ENCODE peak calls at places on chromosomes 16 and 17, in nine cellular contexts. H is KG1; L is HT1080; X is Ammon's horn; Q is ecto neural progenitor cell; B is NCI-H82; Y is T-helper 1 cell; Z is stimulated activated CD8-positive, alpha-beta memory T cell treated with anti-CD3 and anti-CD28 coated beads, Interleukin-15, amount 100 ng/mL, for 4 hours; C is cerebellar cortex. W is an unnamed sample.

GRCh38 chr17:78953356-78954350 is 26.1 kb downstream of the LGALS3BP start:
- DNase-seq in H (no peak), L (no peak), X (no peak), Q (peak), B (peak), Y (no peak), Z (no peak), C (peak), W (no peak)

GRCh38 chr16:71412270-71413160 is 29.3 kb downstream of the TLE7 start:
- DNase-seq in H (peak), L (peak), X (peak), Q (peak), B (peak), Y (peak), Z (no peak), C (peak), W (peak)

GRCh38 chr16:85436636-85437160 is 176.4 kb upstream of the GSE1 start:
- DNase-seq in H (no peak), L (no peak), X (no peak), Q (peak), B (peak), Y (no peak), Z (no peak), C (no peak), W (no peak)

GRCh38 chr17:8506145-8506544 is 70.5 kb downstream of the NDEL1 start:
- DNase-seq in H (no peak), L (no peak), X (no peak), Q (no peak), B (no peak), Y (no peak), Z (no peak), C (no peak), W (peak)

GRCh38 chr16:51845586-51845985 is 694.5 kb upstream of the SALL1 start:
- DNase-seq in H (no peak), L (no peak), X (no peak), Q (no peak), B (no peak), Y (no peak), Z (no peak), C (no peak), W (no peak)

GRCh38 chr16:85291302-85292148 is 179.3 kb upstream of the CIBAR2 start:
- DNase-seq in H (no peak), L (no peak), X (peak), Q (peak), B (no peak), Y (no peak), Z (no peak), C (no peak), W (no peak)

GRCh38 chr16:50509521-50510341 is 38.5 kb upstream of the NKD1 start:
- DNase-seq in H (no peak), L (peak), X (peak), Q (peak), B (peak), Y (peak), Z (no peak), C (peak), W (peak)

GRCh38 chr17:68698761-68699160 is 97.6 kb upstream of the FAM20A start:
- DNase-seq in H (no peak), L (no peak), X (peak), Q (no peak), B (no peak), Y (no peak), Z (no peak), C (no peak), W (no peak)

GRCh38 chr16:57531253-57531575 is 5.2 kb downstream of the CCDC102A start:
- DNase-seq in H (no peak), L (no peak), X (no peak), Q (no peak), B (no peak), Y (no peak), Z (no peak), C (no peak), W (no peak)

GRCh38 chr17:71237903-71238538 is 882.8 kb upstream of the SOX9 start:
- DNase-seq in H (no peak), L (peak), X (peak), Q (no peak), B (no peak), Y (no peak), Z (no peak), C (peak), W (no peak)

GRCh38 chr17:58052951-58053715 is 30.1 kb upstream of the DYNLL2 start:
- DNase-seq in H (no peak), L (no peak), X (peak), Q (no peak), B (no peak), Y (no peak), Z (no peak), C (no peak), W (no peak)

GRCh38 chr16:19559242-19559910 is 3.9 kb downstream of the VPS35L start:
- DNase-seq in H (peak), L (peak), X (peak), Q (no peak), B (peak), Y (peak), Z (no peak), C (peak), W (no peak)

GRCh38 chr17:37212184-37212583 is 163.6 kb upstream of the C17orf78 start:
- DNase-seq in H (no peak), L (no peak), X (no peak), Q (no peak), B (no peak), Y (no peak), Z (no peak), C (no peak), W (no peak)

GRCh38 chr16:73265124-73265838 is 217.4 kb upstream of the ZFHX3 start:
- DNase-seq in H (no peak), L (no peak), X (no peak), Q (no peak), B (no peak), Y (no peak), Z (no peak), C (no peak), W (no peak)